ENCODE peak calls at places on chromosomes 7 and 10, in seven cellular contexts. D is GM12878, P is A549, R is H1, Q is K562, J is HepG2, B is IMR-90. Z is an unnamed sample.

GRCh38 chr10:125161570-125162139 is 1.3 kb upstream of the CTBP2 start:
- DNase-seq in R (no peak), B (peak; percentile 61), J (no peak), P (no peak), D (no peak), Q (peak; percentile 12), Z (peak; percentile 66)

GRCh38 chr7:65946895-65947294 is 35.1 kb downstream of the GUSB start:
- DNase-seq in B (peak; percentile 37), Q (no peak), D (no peak), R (no peak), J (peak; percentile 45), P (no peak), Z (no peak)

GRCh38 chr10:119919823-119920222 is 27.3 kb downstream of the SEC23IP start:
- DNase-seq in D (peak; percentile 13), J (no peak), B (no peak), Q (no peak), P (no peak), R (no peak), Z (no peak)

GRCh38 chr7:112263519-112263918 is 57.0 kb downstream of the ZNF277 start:
- DNase-seq in D (no peak), R (no peak), B (no peak), P (no peak), Q (no peak), J (no peak), Z (no peak)

GRCh38 chr10:132377326-132377725 is 19.7 kb upstream of the PWWP2B start:
- DNase-seq in J (no peak), D (no peak), P (no peak), Q (no peak), B (no peak), R (no peak), Z (no peak)

GRCh38 chr7:155338632-155339320 is 41.1 kb downstream of the INSIG1 start:
- DNase-seq in P (no peak), R (no peak), Q (no peak), D (no peak), J (no peak), B (no peak), Z (no peak)

GRCh38 chr10:27388761-27389399 is 115.2 kb upstream of the RAB18 start:
- DNase-seq in P (no peak), R (no peak), B (no peak), D (no peak), J (no peak), Q (no peak), Z (no peak)

GRCh38 chr7:39360766-39361165 is 205.4 kb upstream of the YAE1 start:
- DNase-seq in P (no peak), Q (no peak), D (no peak), B (no peak), J (no peak), R (no peak), Z (no peak)

GRCh38 chr7:151399906-151400305 is 9.9 kb downstream of the WDR86 start:
- DNase-seq in Q (no peak), D (no peak), B (no peak), R (no peak), P (no peak), J (no peak), Z (no peak)

GRCh38 chr7:1940402-1940786 is 270.3 kb downstream of the ELFN1 start:
- DNase-seq in D (peak; percentile 55), J (no peak), R (no peak), Q (peak; percentile 58), B (no peak), P (no peak), Z (no peak)

GRCh38 chr7:157558516-157558874 is 221.7 kb downstream of the DNAJB6 start:
- DNase-seq in B (no peak), R (no peak), P (no peak), D (no peak), J (no peak), Q (no peak), Z (no peak)

GRCh38 chr10:44965104-44965503 is 5.5 kb downstream of the RASSF4 start:
- DNase-seq in R (no peak), D (no peak), Q (no peak), P (no peak), J (no peak), B (no peak), Z (no peak)

GRCh38 chr10:470339-471003 is 219.0 kb downstream of the DIP2C start:
- DNase-seq in J (no peak), D (no peak), R (no peak), B (no peak), Q (no peak), P (no peak), Z (no peak)

GRCh38 chr7:140238778-140239652 is 62.2 kb upstream of the KDM7A start:
- DNase-seq in B (no peak), Q (peak; percentile 46), J (peak; percentile 47), D (no peak), R (no peak), P (no peak), Z (no peak)

GRCh38 chr10:68154211-68154497 is 44.9 kb downstream of the MYPN start:
- DNase-seq in J (no peak), Q (no peak), B (peak; percentile 85), P (no peak), D (no peak), R (no peak), Z (peak; percentile 52)

GRCh38 chr10:97426776-97427570 is 982 bp downstream of the PGAM1 start:
- DNase-seq in P (no peak), J (no peak), R (no peak), Q (no peak), B (no peak), D (no peak), Z (no peak)

GRCh38 chr10:87750001-87750651 is 67.9 kb downstream of the ATAD1 start:
- DNase-seq in D (no peak), Q (no peak), J (no peak), B (peak; percentile 61), R (no peak), P (no peak), Z (no peak)

GRCh38 chr7:75531359-75531821 is 39.3 kb downstream of the SPDYE5 start:
- DNase-seq in P (peak; percentile 15), B (peak; percentile 17), R (peak; percentile 19), D (no peak), Q (no peak), J (peak; percentile 21), Z (no peak)

GRCh38 chr7:7595451-7595850 is 28.8 kb downstream of the MIOS start:
- DNase-seq in Q (peak; percentile 25), D (no peak), P (peak; percentile 28), B (peak; percentile 33), J (peak; percentile 3), R (no peak), Z (peak; percentile 58)

GRCh38 chr10:118311505-118311904 is 30.6 kb downstream of the FAM204A start:
- DNase-seq in D (no peak), R (no peak), J (no peak), P (no peak), Q (no peak), B (no peak), Z (peak; percentile 37)
- TF ChIP-seq RFX5 in D (no peak), R (no peak), J (no peak), P (no peak), Q (no peak), B (no peak), Z (no peak)

DNA sequence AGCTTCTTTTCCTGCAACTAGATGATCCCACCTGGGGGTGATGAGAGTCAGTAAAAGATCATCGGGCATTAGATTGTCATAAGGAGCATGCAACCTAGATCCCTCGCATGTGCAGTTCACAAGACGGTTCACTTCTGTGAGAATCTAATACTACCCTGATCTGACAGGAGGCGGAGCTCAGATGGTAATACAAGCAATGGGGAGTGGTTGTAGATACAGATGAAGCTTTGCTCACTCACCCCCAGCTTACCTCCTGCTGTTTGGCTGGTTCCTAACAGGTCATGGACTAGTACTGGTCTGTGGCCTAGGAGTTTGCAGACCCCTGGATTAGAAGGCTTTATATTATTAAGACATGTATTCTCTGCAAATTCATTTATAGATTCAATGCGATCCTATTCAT is 181.6 kb upstream of the MGMT start:
- DNase-seq in J (no peak), R (no peak), P (no peak), D (no peak), Q (no peak), B (no peak), Z (no peak)
- TF ChIP-seq RFX5 in J (no peak), R (no peak), P (no peak), D (no peak), Q (no peak), B (no peak), Z (no peak)

GRCh38 chr10:31303212-31303611 is 15.8 kb upstream of the ZEB1 start:
- DNase-seq in P (no peak), Q (no peak), R (no peak), J (no peak), B (no peak), D (no peak), Z (no peak)

GRCh38 chr10:31299119-31299518 is 19.9 kb upstream of the ZEB1 start:
- DNase-seq in J (no peak), P (no peak), B (peak; percentile 22), Q (no peak), R (no peak), D (no peak), Z (no peak)

DNA sequence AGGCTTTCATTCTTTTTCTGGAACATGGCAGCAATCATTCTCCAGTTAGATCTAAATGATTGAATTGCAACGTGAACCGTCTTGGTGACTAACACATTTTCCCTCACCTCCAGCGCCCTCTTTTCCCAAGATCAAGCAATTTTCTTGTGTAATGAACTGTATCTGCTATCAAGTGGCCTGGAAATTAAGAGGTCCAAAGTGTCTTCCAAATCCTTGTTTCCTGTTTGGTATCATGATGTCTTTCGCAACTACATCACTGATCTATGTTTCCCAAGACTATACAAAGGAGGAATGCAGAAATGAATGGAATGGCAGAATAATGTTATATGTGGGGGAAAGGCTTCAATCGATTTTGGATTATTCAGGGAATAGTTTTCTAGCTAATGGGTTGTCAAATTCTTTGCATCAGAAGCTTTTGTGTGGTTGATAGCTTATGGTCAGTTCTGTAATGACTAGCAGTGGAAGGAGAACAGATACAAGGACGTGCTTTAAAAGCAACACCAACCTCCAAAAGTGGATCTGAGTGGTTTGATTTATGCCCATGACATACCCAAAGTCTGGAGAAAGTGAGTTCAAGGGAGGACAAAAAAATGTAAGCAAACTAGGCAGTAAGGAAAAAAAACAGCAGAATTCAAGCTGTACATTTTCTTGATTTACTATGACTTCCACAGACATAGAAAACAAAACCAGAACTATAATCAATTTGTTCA is 14.6 kb upstream of the ZEB1 start:
- DNase-seq in B (peak; percentile 56), Q (no peak), J (peak; percentile 4), R (no peak), P (no peak), D (no peak), Z (no peak)
- TF ChIP-seq RFX5 in B (no peak), Q (no peak), J (no peak), R (no peak), P (no peak), D (no peak), Z (no peak)

GRCh38 chr7:18626086-18626485 is 130.5 kb downstream of the HDAC9 start:
- DNase-seq in B (no peak), D (no peak), J (no peak), P (no peak), Q (no peak), R (no peak), Z (no peak)

GRCh38 chr7:18624436-18624835 is 128.9 kb downstream of the HDAC9 start:
- DNase-seq in Q (no peak), B (no peak), J (no peak), D (no peak), R (no peak), P (no peak), Z (no peak)

GRCh38 chr7:18626717-18627116 is 131.2 kb downstream of the HDAC9 start:
- DNase-seq in D (no peak), R (no peak), B (no peak), J (no peak), Q (no peak), P (no peak), Z (no peak)

GRCh38 chr7:18619311-18619710 is 123.8 kb downstream of the HDAC9 start:
- DNase-seq in D (no peak), B (no peak), P (no peak), J (no peak), Q (no peak), R (no peak), Z (no peak)

GRCh38 chr7:18623389-18623788 is 127.8 kb downstream of the HDAC9 start:
- DNase-seq in J (no peak), R (no peak), P (no peak), D (no peak), B (no peak), Q (no peak), Z (no peak)
- TF ChIP-seq RFX5 in J (no peak), R (no peak), P (no peak), D (no peak), B (no peak), Q (no peak), Z (no peak)

Z was measured in SK-N-SH.